ENCODE peak calls at places on chromosome 17, in nine cellular contexts. B, O, I, W, D, Z, S, N and M are unnamed samples.

GRCh38 chr17:11882716-11883115 is 114.6 kb downstream of the ZNF18 start:
- DNase-seq in S (no peak), Z (no peak), O (no peak), W (no peak), D (no peak), B (no peak), N (no peak), I (no peak), M (no peak)

GRCh38 chr17:40796846-40797245 is 2.9 kb downstream of the KRT28 start:
- DNase-seq in B (no peak), W (no peak), D (no peak), Z (no peak), O (no peak), I (no peak), S (no peak), N (no peak), M (no peak)

GRCh38 chr17:8016632-8017424 is 14.4 kb downstream of the GUCY2D start:
- DNase-seq in O (peak), Z (no peak), N (no peak), S (peak), D (peak), W (peak), B (peak), I (no peak), M (no peak)

GRCh38 chr17:28745777-28746473 is 2.1 kb downstream of the TRAF4 start:
- DNase-seq in N (peak), I (no peak), D (no peak), B (peak), W (peak), Z (no peak), O (no peak), S (peak), M (peak)

GRCh38 chr17:19531780-19532501 is 1.7 kb upstream of the SLC47A1 start:
- DNase-seq in O (no peak), D (peak), I (no peak), B (no peak), N (no peak), W (no peak), S (no peak), Z (no peak), M (no peak)

GRCh38 chr17:28421775-28422305 is 15.8 kb upstream of the SLC46A1 start:
- DNase-seq in N (no peak), I (no peak), W (no peak), O (no peak), D (no peak), Z (no peak), S (no peak), B (no peak), M (no peak)

GRCh38 chr17:68963958-68964357 is 8.8 kb upstream of the ABCA8 start:
- DNase-seq in Z (no peak), I (no peak), D (no peak), S (no peak), W (no peak), N (no peak), B (no peak), O (peak), M (no peak)

GRCh38 chr17:35732806-35733136 is 1.3 kb downstream of the RASL10B start:
- DNase-seq in Z (no peak), S (no peak), W (no peak), B (no peak), O (no peak), D (no peak), N (no peak), I (no peak), M (no peak)

GRCh38 chr17:9880582-9880999 is 24.5 kb downstream of the RCVRN start:
- DNase-seq in Z (no peak), I (no peak), W (no peak), O (no peak), D (peak), S (no peak), B (peak), N (peak), M (no peak)

GRCh38 chr17:2965621-2966275 is 97.7 kb downstream of the OR1D5 start:
- DNase-seq in N (peak), Z (no peak), S (no peak), B (no peak), W (no peak), D (peak), I (peak), O (no peak), M (no peak)

GRCh38 chr17:17516941-17517720 is 20.9 kb upstream of the RASD1 start:
- DNase-seq in O (no peak), W (no peak), N (no peak), D (no peak), I (no peak), B (no peak), S (no peak), Z (no peak), M (no peak)

GRCh38 chr17:17229416-17230098 is 7.4 kb downstream of the FLCN start:
- DNase-seq in Z (no peak), B (peak), I (no peak), N (no peak), O (no peak), S (no peak), W (no peak), D (no peak), M (no peak)

GRCh38 chr17:50170662-50171370 is 5.0 kb downstream of the SGCA start:
- DNase-seq in N (no peak), S (no peak), Z (no peak), W (no peak), I (no peak), D (no peak), B (no peak), O (no peak), M (no peak)

DNA sequence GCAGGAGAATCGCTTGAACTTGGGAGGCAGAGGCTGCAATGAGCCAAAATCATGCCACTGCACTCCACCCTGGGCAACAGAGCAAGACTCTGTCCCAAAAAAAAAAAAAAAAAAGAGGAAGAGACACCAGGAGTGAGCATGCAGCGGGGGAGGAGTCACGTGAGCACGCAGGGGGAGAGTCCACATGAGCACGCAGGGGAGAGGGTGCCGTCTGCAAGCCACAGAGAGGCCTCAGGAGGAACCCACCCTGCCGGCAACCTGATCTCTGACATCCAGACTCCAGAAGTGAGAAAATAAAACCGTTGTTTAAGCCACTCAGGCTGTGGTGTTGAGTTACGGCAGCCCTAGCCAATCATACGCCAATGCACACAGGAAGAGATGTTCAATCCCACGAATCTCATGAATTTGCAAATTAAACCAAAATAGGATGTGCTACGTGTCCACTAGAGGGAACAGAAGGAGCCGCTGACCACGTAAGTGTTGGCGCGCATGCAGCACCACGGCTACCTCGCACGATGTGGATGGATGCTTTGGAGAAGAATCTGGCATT is 42.2 kb downstream of the CCDC57 start:
- DNase-seq in I (no peak), W (no peak), S (no peak), Z (no peak), O (peak), B (peak), N (no peak), D (no peak), M (no peak)
- TF ChIP-seq CTCF in I (no peak), W (no peak), S (no peak), Z (no peak), O (no peak), B (no peak), N (no peak), D (no peak), M (no peak)

GRCh38 chr17:44633998-44634397 is 22.3 kb upstream of the MEIOC start:
- DNase-seq in B (no peak), N (no peak), Z (no peak), I (no peak), O (no peak), W (no peak), S (no peak), D (no peak), M (no peak)

GRCh38 chr17:44630703-44631102 is 25.6 kb upstream of the MEIOC start:
- DNase-seq in I (no peak), S (no peak), N (no peak), D (no peak), B (no peak), W (no peak), Z (no peak), O (no peak), M (no peak)

GRCh38 chr17:44637066-44637465 is 19.2 kb upstream of the MEIOC start:
- DNase-seq in B (no peak), O (no peak), Z (no peak), S (no peak), N (no peak), D (no peak), I (no peak), W (no peak), M (no peak)

DNA sequence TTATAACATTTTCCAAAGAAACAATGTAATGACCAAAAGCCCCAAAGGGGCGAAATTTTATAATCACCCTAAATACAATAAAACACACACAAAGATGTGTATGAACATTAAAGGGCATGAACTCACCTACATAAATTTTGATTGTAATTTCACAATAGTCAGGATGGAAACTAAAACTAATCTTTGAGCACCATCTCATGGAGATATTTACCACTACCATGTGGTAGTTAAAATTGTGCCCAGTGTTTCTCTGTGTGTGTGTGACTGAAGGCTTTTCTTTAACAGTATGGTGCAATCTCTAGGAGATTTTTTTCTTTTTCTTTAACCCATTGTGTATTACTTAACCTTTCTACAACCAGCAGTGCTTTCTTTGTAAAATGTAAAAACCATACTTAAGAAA is 19.7 kb upstream of the MEIOC start:
- DNase-seq in B (no peak), I (no peak), D (peak), Z (no peak), N (peak), O (no peak), S (no peak), W (no peak), M (no peak)
- TF ChIP-seq CTCF in B (peak), I (peak), D (peak), Z (peak), N (peak), O (peak), S (peak), W (peak), M (no peak)

DNA sequence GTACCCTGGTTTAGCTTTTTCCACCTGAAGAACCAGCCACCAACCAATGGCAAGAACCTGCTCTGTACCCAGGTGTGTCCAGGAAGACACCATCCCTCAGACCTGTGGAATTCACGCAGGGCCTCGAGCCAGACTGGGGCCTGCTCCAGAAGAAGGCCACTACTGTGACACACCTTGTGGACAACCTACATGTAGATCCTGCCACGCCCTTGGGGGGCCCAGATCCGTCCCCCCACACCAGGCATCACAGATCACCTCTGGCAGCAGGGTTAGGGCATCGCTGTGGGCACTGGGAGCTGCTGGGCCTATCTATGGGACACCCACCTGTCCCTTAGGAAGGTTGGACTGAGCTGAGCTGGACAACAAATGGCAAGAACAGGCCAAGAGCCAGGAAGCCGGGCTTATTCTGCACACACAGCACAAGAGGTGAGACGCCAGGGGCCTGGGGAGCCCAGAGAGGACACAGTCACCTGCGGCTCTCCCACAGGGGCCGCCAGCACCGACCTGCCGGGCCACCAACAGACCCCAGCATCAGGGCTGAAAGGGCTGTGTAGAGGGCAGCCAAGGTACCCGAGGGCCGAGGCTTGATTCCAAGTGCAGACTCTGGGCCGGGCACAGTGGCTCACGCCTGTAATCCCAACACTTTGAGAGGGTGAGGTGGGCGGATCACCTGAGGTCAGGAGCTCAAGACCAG is 7.7 kb downstream of the FAAP100 start:
- DNase-seq in N (no peak), S (no peak), D (no peak), Z (no peak), B (no peak), I (no peak), W (no peak), O (no peak), M (no peak)
- TF ChIP-seq CTCF in N (no peak), S (no peak), D (no peak), Z (no peak), B (no peak), I (no peak), W (no peak), O (no peak), M (no peak)

DNA sequence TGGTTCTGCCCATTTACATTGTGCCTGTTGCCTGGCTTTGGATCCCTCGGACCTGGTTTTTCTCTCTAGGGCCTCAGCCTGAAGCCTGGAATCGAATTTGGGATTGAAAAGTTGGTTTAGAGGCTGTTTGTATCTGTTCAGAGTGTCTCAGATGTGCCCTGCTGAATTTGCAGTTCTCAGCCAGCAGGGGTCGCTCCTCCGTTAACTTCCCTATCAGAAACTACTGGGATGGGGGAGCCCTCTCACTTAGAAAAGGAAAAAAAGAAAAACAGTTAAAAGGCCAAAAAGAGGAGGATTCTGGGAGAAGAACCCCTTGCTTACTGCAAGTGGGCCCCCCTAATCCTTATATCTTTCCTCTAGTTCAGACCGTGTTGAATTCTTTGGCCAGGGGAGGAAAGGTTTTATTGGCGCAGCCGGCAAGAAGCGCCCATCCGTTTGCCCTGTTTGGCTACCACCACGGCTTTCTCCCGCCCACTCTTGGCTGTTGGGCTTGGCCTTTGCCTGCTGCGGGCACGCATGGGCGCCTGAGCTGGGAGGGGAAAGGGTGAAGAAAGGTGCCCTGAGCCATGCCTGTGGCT is 8.7 kb downstream of the FZD2 start:
- DNase-seq in N (no peak), S (no peak), D (peak), I (no peak), O (no peak), Z (no peak), W (no peak), B (no peak), M (no peak)
- TF ChIP-seq CTCF in N (peak), S (no peak), D (peak), I (no peak), O (no peak), Z (peak), W (no peak), B (no peak), M (no peak)

GRCh38 chr17:66712453-66712852 is 122.5 kb upstream of the CACNG5 start:
- DNase-seq in D (no peak), N (no peak), Z (no peak), B (no peak), O (no peak), I (no peak), W (no peak), S (no peak), M (no peak)
- TF ChIP-seq CTCF in D (no peak), N (no peak), Z (no peak), B (no peak), O (no peak), I (no peak), W (no peak), S (no peak), M (no peak)

GRCh38 chr17:43011728-43012472 is 5.3 kb downstream of the IFI35 start:
- DNase-seq in Z (no peak), I (no peak), O (no peak), D (no peak), S (no peak), B (peak), W (no peak), N (no peak), M (no peak)

GRCh38 chr17:43010667-43011308 is 4.2 kb downstream of the IFI35 start:
- DNase-seq in N (no peak), O (no peak), I (no peak), S (peak), D (no peak), B (peak), W (no peak), Z (no peak), M (no peak)

GRCh38 chr17:43003542-43004172 is 2.9 kb upstream of the IFI35 start:
- DNase-seq in Z (no peak), W (no peak), I (no peak), N (no peak), S (no peak), O (no peak), D (no peak), B (peak), M (no peak)

GRCh38 chr17:43006639-43007551 is at the start of gene IFI35:
- DNase-seq in W (peak), O (peak), N (peak), D (peak), B (peak), S (peak), I (peak), Z (no peak), M (peak)
- TF ChIP-seq CTCF in W (peak), O (peak), N (peak), D (peak), B (peak), S (peak), I (peak), Z (no peak), M (no peak)

GRCh38 chr17:59561042-59561441 is 4.4 kb upstream of the DHX40 start:
- DNase-seq in Z (no peak), N (peak), O (no peak), S (no peak), B (peak), W (no peak), D (peak), I (no peak), M (no peak)
- TF ChIP-seq CTCF in Z (peak), N (peak), O (no peak), S (no peak), B (no peak), W (no peak), D (peak), I (no peak), M (no peak)